ENCODE peak calls at places on chromosomes 7 and 10, in six cellular contexts. Z is coronary artery, P is spleen, Y is testis, U is gastrocnemius medialis, Q is PC-9. C is an unnamed sample.

GRCh38 chr10:78045237-78045636 is 11.6 kb downstream of the RPS24 start:
- DNase-seq in P (no peak), Q (no peak), Z (no peak), U (no peak), Y (no peak), C (no peak)

GRCh38 chr7:151060416-151061234 is 1.2 kb downstream of the SLC4A2 start:
- DNase-seq in U (no peak), Q (peak; percentile 71), P (no peak), Y (peak; percentile 71), Z (no peak), C (no peak)

GRCh38 chr7:130948913-130949312 is 214.9 kb upstream of the KLF14 start:
- DNase-seq in Q (no peak), P (no peak), U (no peak), Z (no peak), Y (no peak), C (no peak)

GRCh38 chr10:42836771-42837468 is 54.3 kb downstream of the BMS1 start:
- DNase-seq in Z (no peak), U (no peak), Y (peak; percentile 54), Q (no peak), P (no peak), C (no peak)

GRCh38 chr7:98613601-98614425 is 3.3 kb upstream of the NPTX2 start:
- DNase-seq in U (no peak), P (no peak), Q (peak; percentile 6), Z (no peak), Y (no peak), C (no peak)

GRCh38 chr10:77165445-77166316 is 471.9 kb downstream of the KCNMA1 start:
- DNase-seq in P (no peak), Z (no peak), Q (peak; percentile 54), Y (peak; percentile 36), U (peak; percentile 29), C (no peak)

GRCh38 chr10:21712975-21713374 is 178.9 kb downstream of the MLLT10 start:
- DNase-seq in Q (no peak), U (no peak), P (no peak), Z (no peak), Y (no peak), C (no peak)

GRCh38 chr10:121838931-121839330 is 88.9 kb downstream of the ATE1 start:
- DNase-seq in Z (no peak), P (no peak), Q (no peak), Y (no peak), U (no peak), C (no peak)

GRCh38 chr10:120979435-120980315 is 128.5 kb downstream of the WDR11 start:
- DNase-seq in U (no peak), Q (no peak), P (no peak), Y (peak; percentile 58), Z (no peak), C (no peak)

GRCh38 chr7:63042730-63043511 is 955.7 kb upstream of the ZNF722 start:
- DNase-seq in Y (no peak), Z (no peak), Q (no peak), U (no peak), P (no peak), C (no peak)

GRCh38 chr10:96972264-96972663 is 140.2 kb downstream of the LCOR start:
- DNase-seq in U (no peak), P (no peak), Z (no peak), Y (no peak), Q (no peak), C (no peak)

GRCh38 chr7:28067171-28067570 is 113.4 kb downstream of the JAZF1 start:
- DNase-seq in P (no peak), U (no peak), Y (no peak), Q (no peak), Z (no peak), C (no peak)

GRCh38 chr10:71753091-71753959 is 20.0 kb downstream of the VSIR start:
- DNase-seq in U (no peak), Q (no peak), P (peak; percentile 90), Y (peak; percentile 62), Z (no peak), C (no peak)

GRCh38 chr10:113027574-113028392 is 77.7 kb downstream of the TCF7L2 start:
- DNase-seq in Y (no peak), U (no peak), P (no peak), Z (no peak), Q (no peak), C (no peak)

GRCh38 chr7:1536105-1536767 is 5.7 kb downstream of the MAFK start:
- DNase-seq in P (peak; percentile 70), Q (no peak), Y (no peak), U (no peak), Z (peak; percentile 77), C (no peak)

GRCh38 chr7:29381206-29382094 is 182.2 kb upstream of the PRR15 start:
- DNase-seq in Q (no peak), Z (no peak), Y (no peak), P (no peak), U (no peak), C (no peak)

GRCh38 chr7:72490301-72490700 is 78.2 kb upstream of the CALN1 start:
- DNase-seq in Z (no peak), Q (no peak), P (no peak), Y (no peak), U (no peak), C (no peak)

GRCh38 chr7:70271617-70272081 is 673.4 kb downstream of the AUTS2 start:
- DNase-seq in Q (no peak), U (no peak), Y (no peak), Z (no peak), P (no peak), C (no peak)

GRCh38 chr10:66837990-66838389 is 87.8 kb upstream of the LRRTM3 start:
- DNase-seq in U (no peak), Z (no peak), P (no peak), Y (no peak), Q (no peak), C (no peak)

GRCh38 chr7:55026086-55026790 is 7.4 kb downstream of the EGFR start:
- DNase-seq in Z (no peak), Q (no peak), P (no peak), Y (no peak), U (no peak), C (no peak)

GRCh38 chr10:110500515-110500905 is 2.8 kb downstream of the DUSP5 start:
- DNase-seq in Q (peak; percentile 15), Z (no peak), U (no peak), P (no peak), Y (no peak), C (no peak)

GRCh38 chr10:85446852-85447251 is 919.7 kb downstream of the GRID1 start:
- DNase-seq in P (no peak), Y (no peak), Z (no peak), U (no peak), Q (no peak), C (no peak)

GRCh38 chr7:117322741-117323584 is at the start of gene WNT2:
- DNase-seq in Y (no peak), Z (no peak), Q (no peak), U (no peak), P (no peak), C (no peak)

GRCh38 chr10:95661818-95662217 is 5.3 kb upstream of the ALDH18A1 start:
- DNase-seq in U (no peak), P (no peak), Q (no peak), Z (no peak), Y (no peak), C (no peak)

GRCh38 chr10:30434273-30435067 is 486 bp downstream of the MAP3K8 start:
- DNase-seq in Q (peak; percentile 79), P (peak; percentile 96), Z (peak; percentile 95), U (peak; percentile 91), Y (peak; percentile 82), C (peak; percentile 74)
- H3K27ac ChIP-seq in Q (peak overlapping the region; percentile 95), P (peak overlapping the region; percentile 100), Z (peak overlapping the region; percentile 92), U (peak overlapping the region; percentile 98), Y (peak overlapping the region; percentile 92), C (peak overlapping the region; percentile 98)

GRCh38 chr10:14008648-14009072 is 322.1 kb downstream of the FRMD4A start:
- DNase-seq in Q (no peak), U (no peak), Z (no peak), P (no peak), Y (no peak), C (no peak)
- H3K4me3 ChIP-seq in Q (peak overlapping the region; percentile 49), U (peak overlapping the region; percentile 45), Z (peak overlapping the region; percentile 67), P (no peak overlapping the region), Y (no peak overlapping the region), C (peak overlapping the region; percentile 68)

DNA sequence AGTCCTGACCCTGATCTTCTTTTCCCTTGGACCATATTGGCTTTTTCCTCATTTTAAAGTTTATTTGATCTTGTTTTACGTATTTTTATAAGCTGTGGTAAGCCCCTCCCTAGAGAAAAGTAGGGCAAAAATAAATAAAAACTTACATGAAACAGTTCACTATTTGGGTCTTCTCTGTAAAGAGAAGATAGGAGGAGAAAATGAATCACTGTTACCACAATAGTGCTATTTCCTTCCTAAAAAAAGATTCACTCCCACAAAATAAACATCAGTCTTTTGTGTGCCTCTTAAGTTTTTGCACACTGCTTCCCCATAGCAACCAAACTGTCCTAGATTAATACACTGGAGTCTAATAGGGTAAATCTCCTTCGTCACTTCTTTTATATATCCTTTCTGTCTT is 1.4 kb upstream of the SVIL start:
- DNase-seq in U (no peak), P (no peak), Y (no peak), Q (no peak), Z (no peak), C (no peak)
- H3K27ac ChIP-seq in U (peak overlapping the region; percentile 96), P (peak overlapping the region; percentile 35), Y (peak overlapping the region; percentile 78), Q (peak overlapping the region; percentile 35), Z (peak overlapping the region; percentile 80), C (peak overlapping the region; percentile 87)

DNA sequence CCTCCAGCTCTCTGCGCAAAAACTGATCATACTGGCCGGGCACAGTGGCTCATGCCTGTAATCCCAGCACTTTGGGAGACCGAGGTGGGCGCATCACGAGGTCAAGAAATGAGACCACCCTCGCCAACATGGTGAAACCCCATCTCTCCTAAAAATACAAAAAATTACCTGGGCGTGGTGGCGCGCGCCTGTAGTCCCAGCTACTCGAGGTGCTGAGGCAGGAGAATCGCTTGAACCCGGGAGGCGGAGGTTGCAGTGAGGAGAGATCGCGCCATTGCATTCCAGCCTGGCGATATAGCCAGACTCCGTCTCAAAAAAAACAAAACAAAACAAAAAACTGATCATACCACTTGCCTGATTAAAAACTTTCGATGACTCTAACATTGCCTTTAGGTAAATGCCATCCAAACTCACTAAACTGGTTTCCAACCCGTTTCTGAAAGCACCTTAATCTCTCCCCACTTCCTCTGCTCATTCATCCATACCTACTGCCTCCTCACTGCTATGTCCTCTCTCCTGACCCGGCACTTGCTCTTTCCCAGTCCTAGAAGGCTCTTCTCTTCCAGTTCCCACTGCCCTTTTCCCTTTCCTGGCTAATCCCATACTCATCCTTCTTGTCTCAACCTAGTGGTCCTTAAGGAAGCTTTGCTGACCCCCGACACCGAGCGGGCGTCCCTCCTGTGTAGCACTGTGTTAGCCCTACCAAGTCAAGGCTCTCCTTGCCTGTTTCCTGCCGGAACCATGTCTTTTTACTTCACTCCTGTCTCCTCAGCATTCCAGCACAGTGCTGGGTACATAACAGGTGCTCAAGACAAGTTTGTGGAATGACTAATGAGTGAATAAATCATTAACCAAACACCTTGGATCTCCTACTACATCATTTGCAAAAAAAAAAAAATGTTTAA is 686 bp upstream of the MIOS start:
- DNase-seq in Y (no peak), Q (peak; percentile 62), U (no peak), P (peak; percentile 81), Z (no peak), C (no peak)
- H3K4me3 ChIP-seq in Y (peak overlapping the region; percentile 94), Q (peak overlapping the region; percentile 92), U (peak overlapping the region; percentile 67), P (peak overlapping the region; percentile 66), Z (peak overlapping the region; percentile 88), C (peak overlapping the region; percentile 82)